ENCODE peak calls at places on chromosomes 4 and X, in five cellular contexts. E is H1, W is lower lobe of right lung, M is spleen, R is pancreas. N is an unnamed sample.

GRCh38 chr4:161816958-161817357 is 346.8 kb downstream of the FSTL5 start:
- DNase-seq in E (no peak), W (no peak), M (no peak), R (no peak), N (no peak)

GRCh38 chrX:16785247-16786138 is 773 bp upstream of the TXLNG start:
- DNase-seq in E (no peak), W (no peak), M (peak), R (no peak), N (no peak)

GRCh38 chrX:72306851-72307645 is 1.3 kb upstream of the CITED1 start:
- DNase-seq in E (no peak), W (peak), M (peak), R (peak), N (peak)

GRCh38 chrX:96692454-96692853 is 7.8 kb downstream of the DIAPH2 start:
- DNase-seq in E (no peak), W (no peak), M (no peak), R (no peak), N (no peak)

GRCh38 chrX:44874481-44875184 is 1.6 kb downstream of the KDM6A start:
- DNase-seq in E (no peak), W (no peak), M (no peak), R (no peak), N (peak)

GRCh38 chr4:646460-646859 is 21.1 kb downstream of the PDE6B start:
- DNase-seq in E (no peak), W (peak), M (peak), R (no peak), N (no peak)

GRCh38 chr4:189162888-189163287 is 777.8 kb upstream of the FRG1 start:
- DNase-seq in E (no peak), W (no peak), M (no peak), R (no peak), N (no peak)

GRCh38 chr4:88008133-88008621 is 742 bp downstream of the PKD2 start:
- DNase-seq in E (no peak), W (peak), M (peak), R (peak), N (peak)

GRCh38 chrX:128078545-128078944 is 26.3 kb upstream of the ACTRT1 start:
- DNase-seq in E (no peak), W (no peak), M (no peak), R (no peak), N (no peak)

GRCh38 chr4:163554870-163555465 is 60.5 kb downstream of the TMA16 start:
- DNase-seq in E (no peak), W (no peak), M (no peak), R (no peak), N (no peak)

GRCh38 chrX:72201836-72202536 is 20.4 kb downstream of the PIN4 start:
- DNase-seq in E (no peak), W (no peak), M (no peak), R (no peak), N (no peak)

GRCh38 chrX:14875624-14876023 is 2.4 kb downstream of the MOSPD2 start:
- DNase-seq in E (no peak), W (no peak), M (no peak), R (no peak), N (no peak)

GRCh38 chr4:183353557-183353956 is 31.3 kb upstream of the CLDN24 start:
- DNase-seq in E (no peak), W (no peak), M (no peak), R (no peak), N (no peak)

GRCh38 chrX:69262036-69262905 is 97.0 kb upstream of the PJA1 start:
- DNase-seq in E (no peak), W (no peak), M (no peak), R (no peak), N (no peak)

GRCh38 chr4:4460759-4461158 is 73.9 kb downstream of the NSG1 start:
- DNase-seq in E (no peak), W (no peak), M (no peak), R (no peak), N (no peak)

GRCh38 chr4:6377626-6378492 is 94.6 kb downstream of the PPP2R2C start:
- DNase-seq in E (no peak), W (peak), M (peak), R (peak), N (no peak)

GRCh38 chr4:156765277-156765676 is 206.3 kb downstream of the PDGFC start:
- DNase-seq in E (no peak), W (no peak), M (no peak), R (no peak), N (no peak)

GRCh38 chr4:10917475-10918103 is 233.0 kb upstream of the CLNK start:
- DNase-seq in E (no peak), W (no peak), M (no peak), R (no peak), N (no peak)

GRCh38 chrX:91434351-91435168 is at the start of gene PABPC5:
- DNase-seq in E (peak), W (peak), M (peak), R (peak), N (no peak)

GRCh38 chr4:108561086-108561485 is 59.3 kb upstream of the RPL34 start:
- DNase-seq in E (no peak), W (no peak), M (no peak), R (no peak), N (no peak)

GRCh38 chr4:915041-915474 is 17.1 kb downstream of the GAK start:
- DNase-seq in E (no peak), W (peak), M (peak), R (no peak), N (no peak)

GRCh38 chr4:23040539-23040938 is 347.8 kb downstream of the GBA3 start:
- DNase-seq in E (no peak), W (no peak), M (no peak), R (no peak), N (no peak)

GRCh38 chr4:13523105-13523477 is 21.2 kb downstream of the NKX3-2 start:
- DNase-seq in E (no peak), W (no peak), M (no peak), R (no peak), N (no peak)

GRCh38 chrX:1239681-1240142 is 27.3 kb upstream of the CRLF2 start:
- DNase-seq in E (no peak), W (peak), M (peak), R (peak), N (peak)

GRCh38 chr4:110748071-110748470 is 125.2 kb upstream of the PITX2 start:
- DNase-seq in E (no peak), W (no peak), M (no peak), R (no peak), N (no peak)

DNA sequence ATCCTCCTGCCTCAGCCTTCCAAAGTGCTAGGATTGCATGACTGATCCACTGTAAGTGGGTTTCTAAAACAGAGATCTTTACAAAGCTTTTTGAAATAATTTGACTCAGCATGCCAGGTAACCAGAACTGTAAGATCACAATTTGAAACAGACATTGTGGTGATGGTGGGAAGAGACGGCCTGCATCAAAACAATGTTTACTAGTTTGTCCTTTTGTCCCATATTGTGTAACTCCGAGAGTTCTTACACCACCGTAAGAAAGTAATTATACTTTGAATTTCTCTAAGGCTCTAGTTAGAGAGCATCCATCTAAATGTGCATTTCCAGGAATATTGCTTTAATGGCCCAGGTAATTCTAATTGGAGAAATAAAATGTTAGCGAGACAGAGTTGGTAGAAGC is 594 bp upstream of the ARHGAP24 start:
- DNase-seq in E (no peak), W (no peak), M (no peak), R (no peak), N (no peak)
- H3K27ac ChIP-seq in E (no peak), W (peak), M (peak), R (peak), N (no peak)

DNA sequence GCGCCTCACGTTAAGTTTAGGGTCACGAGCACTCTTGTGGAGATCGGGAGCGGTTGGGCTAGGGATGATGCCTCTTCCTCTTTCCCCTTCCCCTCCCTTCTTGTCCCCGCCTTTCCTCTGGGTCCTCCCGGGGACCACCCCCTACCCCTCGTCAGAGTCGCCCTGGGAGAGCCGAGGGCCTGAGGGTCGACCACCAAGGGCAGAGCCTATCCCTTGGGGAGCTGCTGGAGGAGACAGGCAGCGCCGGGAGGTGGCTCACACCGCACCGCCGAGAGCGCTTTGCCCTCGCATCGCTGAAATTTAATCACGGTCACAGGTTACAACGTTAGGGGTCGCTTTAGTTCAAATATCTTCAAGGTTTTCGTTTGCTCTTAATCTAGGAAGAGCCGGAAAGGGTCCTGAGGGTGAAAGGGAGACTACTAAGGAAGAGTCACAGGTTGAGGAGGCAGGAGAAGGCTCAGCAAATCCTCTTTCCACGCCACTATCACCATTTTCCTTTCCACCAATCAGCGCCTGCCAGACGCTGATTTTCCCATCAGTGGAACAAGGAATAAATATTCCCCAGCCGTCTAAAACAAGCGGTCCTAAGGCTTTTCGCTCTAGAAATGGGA is 529 bp upstream of the SNCA start:
- DNase-seq in E (peak), W (no peak), M (peak), R (peak), N (peak)
- H3K27ac ChIP-seq in E (no peak), W (peak), M (peak), R (no peak), N (peak)

GRCh38 chr4:85514117-85514516 is 39.2 kb downstream of the ARHGAP24 start:
- DNase-seq in E (no peak), W (no peak), M (no peak), R (no peak), N (no peak)
- H3K27ac ChIP-seq in E (no peak), W (no peak), M (peak), R (no peak), N (no peak)

GRCh38 chr4:73868206-73869129 is 725 bp upstream of the CXCL1 start:
- DNase-seq in E (no peak), W (no peak), M (no peak), R (no peak), N (no peak)
- H3K27ac ChIP-seq in E (no peak), W (peak), M (peak), R (peak), N (no peak)